ENCODE peak calls at places on chromosomes 5 and 9, in five cellular contexts. Q is HFF-Myc, N is fibroblast of mammary gland, C is fibroblast of pulmonary artery, S is fibroblast of the aortic adventitia. J is an unnamed sample.

GRCh38 chr9:37037137-37037743 is 3.2 kb upstream of the PAX5 start:
- DNase-seq in Q (no peak), N (no peak), S (no peak), C (no peak), J (no peak)

GRCh38 chr5:32505718-32506117 is 61.2 kb upstream of the ZFR start:
- DNase-seq in N (peak), S (peak), Q (no peak), C (peak), J (peak)

GRCh38 chr5:73367650-73368049 is 80.9 kb downstream of the FOXD1 start:
- DNase-seq in N (no peak), S (no peak), Q (no peak), C (peak), J (peak)

GRCh38 chr5:148145916-148146315 is 22.4 kb upstream of the SPINK14 start:
- DNase-seq in Q (no peak), S (peak), N (peak), C (peak), J (peak)

GRCh38 chr9:121299467-121300282 is 31.7 kb downstream of the GSN start:
- DNase-seq in C (peak), S (peak), N (no peak), Q (no peak), J (peak)

GRCh38 chr5:7395432-7396168 is at the start of gene ADCY2:
- DNase-seq in Q (no peak), N (no peak), C (no peak), S (no peak), J (no peak)

GRCh38 chr9:19378647-19379046 is 1.4 kb downstream of the RPS6 start:
- DNase-seq in Q (no peak), N (no peak), S (no peak), C (no peak), J (no peak)

GRCh38 chr5:129271309-129271708 is 176.8 kb downstream of the ISOC1 start:
- DNase-seq in N (peak), Q (no peak), C (peak), S (peak), J (peak)

GRCh38 chr5:87169300-87169991 is 98.2 kb upstream of the RASA1 start:
- DNase-seq in Q (no peak), C (no peak), N (no peak), S (peak), J (peak)

GRCh38 chr5:133698259-133698554 is 85.9 kb upstream of the FSTL4 start:
- DNase-seq in C (no peak), Q (no peak), N (no peak), S (no peak), J (no peak)

GRCh38 chr9:111953444-111953843 is 56.8 kb downstream of the UGCG start:
- DNase-seq in C (no peak), Q (no peak), S (no peak), N (no peak), J (no peak)

GRCh38 chr5:5011151-5011550 is 129.0 kb upstream of the ADAMTS16 start:
- DNase-seq in C (no peak), N (peak), S (peak), Q (no peak), J (no peak)

GRCh38 chr5:56085205-56085604 is 90.4 kb upstream of the IL6ST start:
- DNase-seq in S (peak), Q (no peak), N (no peak), C (peak), J (no peak)

GRCh38 chr9:122941560-122942234 is 877 bp downstream of the RABGAP1 start:
- DNase-seq in N (peak), S (peak), C (peak), Q (no peak), J (peak)

GRCh38 chr5:14261856-14262611 is 118.9 kb downstream of the TRIO start:
- DNase-seq in Q (no peak), C (no peak), N (no peak), S (no peak), J (no peak)

GRCh38 chr5:134555889-134556311 is 30.4 kb downstream of the JADE2 start:
- DNase-seq in Q (no peak), S (peak), N (peak), C (peak), J (peak)

GRCh38 chr5:84113246-84114118 is 271.2 kb downstream of the EDIL3 start:
- DNase-seq in N (no peak), Q (no peak), S (no peak), C (no peak), J (no peak)

GRCh38 chr9:108272350-108272899 is 583.4 kb downstream of the ACTL7B start:
- DNase-seq in Q (no peak), S (peak), N (peak), C (peak), J (peak)

GRCh38 chr9:101536938-101537337 is 3.3 kb downstream of the RNF20 start:
- DNase-seq in S (peak), C (peak), Q (no peak), N (peak), J (peak)

GRCh38 chr9:16312116-16312515 is 558.4 kb downstream of the BNC2 start:
- DNase-seq in Q (peak), N (peak), C (peak), S (peak), J (peak)

GRCh38 chr9:84371737-84372136 is 31.2 kb upstream of the SLC28A3 start:
- DNase-seq in C (peak), Q (peak), N (peak), S (peak), J (peak)

GRCh38 chr9:83032065-83032625 is 30.8 kb downstream of the RASEF start:
- DNase-seq in N (no peak), C (no peak), Q (no peak), S (no peak), J (no peak)

GRCh38 chr5:115306011-115306530 is 9.6 kb upstream of the CCDC112 start:
- DNase-seq in S (no peak), C (no peak), N (no peak), Q (no peak), J (no peak)

GRCh38 chr5:69416180-69416579 is 1.3 kb downstream of the MARVELD2 start:
- DNase-seq in S (no peak), C (no peak), Q (no peak), N (no peak), J (no peak)

GRCh38 chr5:55668356-55668755 is 43.8 kb downstream of the SLC38A9 start:
- DNase-seq in Q (peak), C (peak), S (peak), N (peak), J (peak)

GRCh38 chr5:142549834-142550233 is 136.1 kb downstream of the FGF1 start:
- DNase-seq in Q (no peak), C (no peak), S (no peak), N (no peak), J (no peak)

GRCh38 chr5:162268694-162269481 is 201.3 kb downstream of the GABRG2 start:
- DNase-seq in Q (no peak), S (no peak), C (no peak), N (no peak), J (no peak)

GRCh38 chr5:5967373-5967772 is 411.0 kb downstream of the MED10 start:
- DNase-seq in C (no peak), Q (no peak), S (no peak), N (no peak), J (no peak)

GRCh38 chr5:10583663-10584572 is 20.0 kb downstream of the ANKRD33B start:
- DNase-seq in C (no peak), S (no peak), N (no peak), Q (no peak), J (no peak)
- H3K4me3 ChIP-seq in C (no peak), S (no peak), N (no peak), Q (no peak), J (no peak)

GRCh38 chr9:127979015-127979332 is 1.8 kb downstream of the EEIG1 start:
- DNase-seq in S (no peak), N (no peak), Q (no peak), C (no peak), J (no peak)

GRCh38 chr9:127976498-127976897 is 4.3 kb downstream of the EEIG1 start:
- DNase-seq in Q (no peak), S (no peak), N (no peak), C (no peak), J (no peak)

GRCh38 chr9:127976943-127977871 is 3.6 kb downstream of the EEIG1 start:
- DNase-seq in S (no peak), N (no peak), Q (no peak), C (no peak), J (no peak)

GRCh38 chr9:127979333-127980055 is 1.3 kb downstream of the EEIG1 start:
- DNase-seq in S (peak), C (peak), N (peak), Q (no peak), J (peak)

GRCh38 chr9:127977877-127978647 is 2.7 kb downstream of the EEIG1 start:
- DNase-seq in S (peak), N (peak), Q (no peak), C (peak), J (peak)
- TF ChIP-seq CTCF in S (peak), N (peak), Q (peak), C (no peak), J (peak)

GRCh38 chr5:3600106-3600997 is 4.7 kb downstream of the IRX1 start:
- DNase-seq in N (no peak), S (no peak), Q (no peak), C (no peak), J (no peak)
- H3K4me3 ChIP-seq in N (no peak), S (no peak), Q (no peak), C (no peak), J (no peak)

GRCh38 chr5:59571077-59571476 is 322.4 kb downstream of the PDE4D start:
- DNase-seq in N (no peak), S (no peak), C (no peak), Q (no peak), J (no peak)

GRCh38 chr5:59564895-59565294 is 328.6 kb downstream of the PDE4D start:
- DNase-seq in S (no peak), N (no peak), C (no peak), Q (no peak), J (no peak)

GRCh38 chr5:59565551-59565950 is 328.0 kb downstream of the PDE4D start:
- DNase-seq in Q (no peak), N (no peak), S (no peak), C (no peak), J (no peak)

GRCh38 chr5:59569158-59569557 is 324.4 kb downstream of the PDE4D start:
- DNase-seq in C (no peak), N (no peak), S (no peak), Q (no peak), J (no peak)

GRCh38 chr5:59569608-59570334 is 323.8 kb downstream of the PDE4D start:
- DNase-seq in N (no peak), C (no peak), S (no peak), Q (no peak), J (no peak)
- TF ChIP-seq CTCF in N (no peak), C (no peak), S (no peak), Q (no peak), J (no peak)

DNA sequence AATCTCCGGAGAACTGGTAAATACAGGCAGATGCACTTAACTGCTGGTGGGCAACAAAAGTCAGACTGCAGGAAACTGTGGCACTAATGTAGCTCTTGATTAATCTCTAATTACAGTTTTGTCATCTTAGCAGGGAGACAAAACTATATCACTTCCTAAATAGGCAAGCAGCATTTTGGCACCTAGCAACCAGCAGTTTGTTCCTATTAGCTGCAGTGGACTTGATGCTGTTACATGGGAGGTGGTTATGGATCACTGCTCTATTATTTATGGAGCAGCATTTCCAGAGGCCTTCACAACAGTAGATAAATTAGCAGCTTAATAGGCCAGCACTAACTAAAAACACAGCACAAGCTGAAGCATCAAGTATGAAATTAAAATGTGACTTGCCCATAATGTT is 518.3 kb upstream of the ITGA1 start:
- DNase-seq in C (no peak), S (no peak), N (no peak), Q (no peak), J (no peak)
- H3K4me3 ChIP-seq in C (no peak), S (no peak), N (no peak), Q (no peak), J (no peak)

GRCh38 chr9:97806721-97807120 is 46.3 kb upstream of the FOXE1 start:
- DNase-seq in Q (no peak), C (no peak), N (no peak), S (no peak), J (no peak)

GRCh38 chr9:97801180-97801579 is 51.8 kb upstream of the FOXE1 start:
- DNase-seq in S (no peak), Q (no peak), N (no peak), C (no peak), J (no peak)

GRCh38 chr9:97802276-97802675 is 50.8 kb upstream of the FOXE1 start:
- DNase-seq in N (peak), S (no peak), Q (no peak), C (peak), J (peak)

GRCh38 chr9:97804059-97804365 is 49.0 kb upstream of the FOXE1 start:
- DNase-seq in Q (no peak), N (no peak), C (no peak), S (no peak), J (no peak)

DNA sequence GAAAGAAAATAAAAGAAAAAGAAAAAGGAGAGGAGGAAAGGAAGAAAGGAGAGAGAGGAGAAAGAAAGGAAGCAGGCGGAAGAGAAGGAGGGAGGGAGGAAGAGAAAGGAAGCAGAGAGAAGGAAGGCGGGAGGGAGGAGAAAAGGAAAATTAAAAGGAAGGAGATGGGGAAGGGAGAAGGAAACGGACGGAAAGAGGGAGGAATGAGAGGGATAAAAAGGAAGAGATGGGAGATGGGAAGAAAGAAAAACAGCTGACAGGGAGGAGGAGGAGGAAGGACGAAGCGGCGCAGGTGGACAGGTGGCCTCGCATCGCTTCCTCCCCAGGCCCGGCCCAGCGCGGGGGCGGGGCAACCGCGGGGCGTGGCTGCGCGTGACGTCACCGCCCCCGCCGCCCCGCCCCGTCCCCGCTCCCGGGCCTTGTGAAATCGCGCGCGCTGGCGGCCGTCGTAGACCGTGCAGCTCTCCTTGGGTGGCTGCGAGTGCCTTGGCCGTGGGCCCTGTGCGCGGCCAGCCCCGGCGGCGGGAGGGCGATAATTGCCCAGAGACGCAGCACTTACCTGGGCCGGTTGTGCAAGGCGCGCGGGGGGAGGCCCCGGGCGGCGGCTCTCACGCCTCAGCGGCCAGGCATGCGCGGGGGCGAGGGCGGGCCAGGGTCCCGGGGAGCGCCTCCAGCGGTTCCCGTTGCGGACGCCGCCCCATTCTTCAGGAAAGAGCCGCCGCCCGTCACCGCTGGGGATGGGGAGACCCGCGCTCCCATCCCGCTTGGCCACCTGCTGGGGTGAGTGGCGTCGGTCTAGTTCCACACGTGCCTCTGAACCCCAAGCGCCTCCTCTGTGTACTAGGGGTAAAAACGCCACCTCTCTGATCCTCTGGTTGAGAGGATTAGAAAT is 49.6 kb upstream of the FOXE1 start:
- DNase-seq in Q (no peak), N (peak), S (peak), C (peak), J (peak)
- TF ChIP-seq CTCF in Q (no peak), N (no peak), S (no peak), C (no peak), J (no peak)

GRCh38 chr9:124940521-124940893 is 376 bp downstream of the GOLGA1 start:
- DNase-seq in N (no peak), S (no peak), C (no peak), Q (no peak), J (peak)

GRCh38 chr9:124940894-124941688 is at the start of gene GOLGA1:
- DNase-seq in N (peak), Q (peak), S (peak), C (peak), J (peak)

GRCh38 chr9:124946167-124946566 is 5.3 kb upstream of the GOLGA1 start:
- DNase-seq in N (no peak), Q (no peak), C (no peak), S (no peak), J (no peak)

GRCh38 chr9:124939944-124940343 is 939 bp downstream of the GOLGA1 start:
- DNase-seq in S (no peak), Q (no peak), C (no peak), N (no peak), J (no peak)

GRCh38 chr9:124941689-124942561 is 1.0 kb upstream of the GOLGA1 start:
- DNase-seq in S (peak), N (peak), Q (no peak), C (peak), J (peak)
- H3K4me3 ChIP-seq in S (peak), N (peak), Q (peak), C (peak), J (peak)

GRCh38 chr5:96753848-96754247 is 53.9 kb downstream of the ERAP1 start:
- DNase-seq in N (no peak), C (no peak), Q (no peak), S (no peak), J (no peak)

GRCh38 chr5:96753017-96753397 is 54.7 kb downstream of the ERAP1 start:
- DNase-seq in N (no peak), C (no peak), Q (no peak), S (no peak), J (no peak)

GRCh38 chr5:96751203-96752169 is 56.3 kb downstream of the ERAP1 start:
- DNase-seq in S (no peak), N (no peak), C (no peak), Q (no peak), J (no peak)

GRCh38 chr5:96750110-96750822 is 57.5 kb downstream of the ERAP1 start:
- DNase-seq in C (no peak), N (no peak), S (no peak), Q (no peak), J (no peak)

GRCh38 chr5:96752341-96753016 is 55.3 kb downstream of the ERAP1 start:
- DNase-seq in N (peak), C (peak), S (peak), Q (peak), J (peak)
- TF ChIP-seq CTCF in N (peak), C (peak), S (peak), Q (peak), J (peak)

DNA sequence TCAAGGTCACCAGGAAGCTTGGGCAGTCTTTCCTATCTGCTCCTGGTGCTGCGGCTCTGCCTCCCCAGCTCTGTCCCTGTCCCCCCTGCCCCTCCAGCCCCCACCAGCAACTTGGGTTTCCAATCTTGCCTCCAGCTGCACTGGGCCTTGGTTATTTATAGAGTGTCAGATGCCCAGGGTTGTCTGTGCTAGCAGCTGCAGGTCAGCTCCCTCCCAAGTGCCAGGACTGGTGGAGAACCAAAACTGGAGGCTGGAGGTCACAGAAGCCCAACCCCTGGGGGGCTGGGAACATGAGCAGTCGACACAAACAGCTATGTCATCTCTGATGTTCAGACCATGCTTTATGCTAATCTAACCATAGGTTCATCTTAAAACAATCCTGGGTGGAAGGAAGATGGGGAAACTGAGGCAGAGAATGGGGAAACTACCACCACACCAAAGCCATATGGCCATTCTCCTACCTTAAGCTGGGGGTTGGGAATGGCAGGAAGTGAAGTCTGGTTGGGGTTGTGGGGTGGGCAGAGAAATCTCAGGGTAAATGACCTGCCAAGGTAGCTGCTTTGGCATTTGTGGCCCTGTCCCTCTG is 1.7 kb downstream of the TPM2 start:
- DNase-seq in Q (no peak), S (no peak), C (no peak), N (no peak), J (no peak)
- H3K4me3 ChIP-seq in Q (peak), S (peak), C (peak), N (peak), J (peak)

J was measured in cardiac fibroblast.